ENCODE peak calls at places on chromosomes 12 and 14, in nine cellular contexts. J, N, H, B, P, D, Z, C and I are unnamed samples.

GRCh38 chr12:54287316-54288157 is 7.0 kb downstream of the HNRNPA1 start:
- DNase-seq in P (no peak), C (no peak), J (no peak), H (no peak), B (no peak), N (no peak), D (no peak), Z (no peak), I (no peak)

GRCh38 chr14:94816113-94816512 is 46.2 kb upstream of the GSC start:
- DNase-seq in J (no peak), Z (no peak), N (no peak), H (no peak), P (no peak), B (no peak), C (no peak), D (no peak), I (no peak)

GRCh38 chr14:64861916-64862315 is 17.8 kb downstream of the SPTB start:
- DNase-seq in N (no peak), Z (no peak), P (no peak), J (no peak), H (no peak), D (no peak), B (no peak), C (no peak), I (no peak)

GRCh38 chr12:66813137-66813867 is 134.4 kb upstream of the GRIP1 start:
- DNase-seq in N (no peak), C (no peak), D (no peak), H (no peak), P (peak; percentile 14), B (no peak), Z (no peak), J (no peak), I (no peak)

GRCh38 chr12:91574391-91574790 is 391.8 kb upstream of the DCN start:
- DNase-seq in B (no peak), C (no peak), N (no peak), D (no peak), H (no peak), J (no peak), Z (no peak), P (no peak), I (no peak)

GRCh38 chr12:51666696-51667095 is 75.7 kb downstream of the SCN8A start:
- DNase-seq in Z (no peak), N (no peak), C (no peak), J (no peak), B (no peak), H (no peak), D (no peak), P (no peak), I (no peak)

GRCh38 chr12:43676183-43676813 is 82.3 kb downstream of the PUS7L start:
- DNase-seq in D (no peak), Z (no peak), P (no peak), J (no peak), H (no peak), C (no peak), N (no peak), B (no peak), I (no peak)

GRCh38 chr12:72632286-72632685 is 360.1 kb downstream of the TRHDE start:
- DNase-seq in D (no peak), Z (no peak), N (no peak), H (no peak), P (no peak), B (no peak), J (no peak), C (no peak), I (no peak)

GRCh38 chr12:80441921-80442320 is 2.1 kb upstream of the PTPRQ start:
- DNase-seq in H (no peak), J (no peak), B (no peak), Z (no peak), C (no peak), P (no peak), D (no peak), N (no peak), I (no peak)

GRCh38 chr14:99333214-99333613 is 61.2 kb upstream of the BCL11B start:
- DNase-seq in D (no peak), J (no peak), P (no peak), N (no peak), Z (no peak), B (no peak), H (no peak), C (no peak), I (no peak)

GRCh38 chr12:102955926-102956737 is 1.3 kb upstream of the ASCL1 start:
- DNase-seq in J (no peak), P (no peak), H (no peak), B (no peak), Z (no peak), N (no peak), C (no peak), D (no peak), I (no peak)

GRCh38 chr12:96215933-96216273 is 21.7 kb downstream of the ELK3 start:
- DNase-seq in D (no peak), B (no peak), C (no peak), Z (no peak), H (no peak), J (no peak), P (no peak), N (no peak), I (no peak)

GRCh38 chr12:11730299-11731041 is 81.0 kb downstream of the ETV6 start:
- DNase-seq in D (no peak), P (peak; percentile 83), Z (no peak), N (no peak), J (no peak), C (no peak), B (no peak), H (no peak), I (no peak)

GRCh38 chr14:54783660-54784015 is 119.0 kb downstream of the GCH1 start:
- DNase-seq in Z (no peak), N (no peak), H (no peak), B (no peak), D (no peak), C (no peak), J (no peak), P (no peak), I (no peak)

GRCh38 chr14:94696518-94696917 is 73.4 kb downstream of the GSC start:
- DNase-seq in Z (no peak), C (no peak), B (no peak), J (no peak), H (no peak), N (no peak), P (no peak), D (no peak), I (no peak)

GRCh38 chr14:101965145-101965531 is 765 bp downstream of the DYNC1H1 start:
- DNase-seq in H (peak; percentile 68), J (peak; percentile 47), C (peak; percentile 81), B (no peak), D (peak; percentile 67), P (peak; percentile 72), N (peak; percentile 68), Z (no peak), I (peak; percentile 66)
- H3K4me1 ChIP-seq in H (peaks cover 32% of the 10 kb centered on the region), J (peaks cover 68% of the 10 kb centered on the region), C (no peaks in the 10 kb centered on the region), B (peaks cover 33% of the 10 kb centered on the region), D (peaks cover 17% of the 10 kb centered on the region), P (peaks cover 65% of the 10 kb centered on the region), N (peaks cover 54% of the 10 kb centered on the region), Z (peaks cover 10% of the 10 kb centered on the region), I (peaks cover 33% of the 10 kb centered on the region)

GRCh38 chr14:21525571-21525970 is 575 bp downstream of the SALL2 start:
- DNase-seq in B (no peak), Z (no peak), D (no peak), J (no peak), H (no peak), N (no peak), P (no peak), C (no peak), I (no peak)

GRCh38 chr14:21526672-21527319 is 650 bp upstream of the SALL2 start:
- DNase-seq in P (no peak), J (no peak), N (no peak), D (no peak), H (no peak), Z (no peak), B (no peak), C (no peak), I (no peak)

GRCh38 chr14:21524575-21525518 is 1.3 kb downstream of the SALL2 start:
- DNase-seq in P (no peak), H (no peak), J (no peak), N (no peak), D (no peak), Z (no peak), C (no peak), B (no peak), I (no peak)

GRCh38 chr14:21527320-21527679 is 1.2 kb upstream of the SALL2 start:
- DNase-seq in B (no peak), H (no peak), N (no peak), Z (no peak), P (no peak), D (no peak), J (no peak), C (no peak), I (no peak)

DNA sequence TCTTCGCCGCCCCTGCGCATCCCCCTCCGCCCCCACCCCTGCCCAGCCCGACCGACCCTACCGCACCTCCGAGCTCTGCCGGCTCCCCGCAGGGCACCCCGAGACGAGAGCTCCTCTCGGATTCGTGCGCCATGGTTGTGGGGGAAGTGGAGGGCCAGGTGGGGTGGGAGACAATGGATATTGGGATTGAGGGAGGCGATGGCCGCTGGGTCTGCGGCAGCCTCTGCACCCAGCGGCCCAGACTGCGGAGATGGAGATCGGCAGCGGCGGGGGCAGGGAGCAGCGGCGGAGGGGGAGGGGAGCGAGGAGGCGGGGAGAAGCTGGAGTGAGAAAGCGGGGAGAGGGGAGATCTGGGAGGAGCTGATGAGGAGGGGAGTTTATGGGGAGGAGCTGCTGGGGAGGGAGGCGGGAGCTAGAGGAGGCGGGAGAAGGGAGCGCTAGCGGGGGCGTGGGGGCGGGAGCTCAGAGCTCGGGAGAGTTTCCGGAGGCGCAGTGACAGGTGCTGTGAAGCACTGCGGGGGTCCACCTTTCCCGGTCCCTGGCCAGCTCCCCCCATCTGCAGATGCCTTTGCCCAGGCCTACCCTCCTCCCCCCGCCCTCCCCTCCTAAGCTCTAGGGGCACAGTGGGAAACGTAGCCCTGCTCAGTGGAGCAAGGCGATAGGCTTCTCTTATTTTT is at the start of gene SALL2:
- DNase-seq in D (peak; percentile 65), P (peak; percentile 61), Z (peak; percentile 36), H (peak; percentile 68), N (peak; percentile 76), B (no peak), J (peak; percentile 33), C (peak; percentile 83), I (peak; percentile 70)
- H3K4me1 ChIP-seq in D (peaks cover 18% of the 10 kb centered on the region), P (peaks cover 21% of the 10 kb centered on the region), Z (peaks cover 8% of the 10 kb centered on the region), H (no peaks in the 10 kb centered on the region), N (no peaks in the 10 kb centered on the region), B (no peaks in the 10 kb centered on the region), J (peaks cover 22% of the 10 kb centered on the region), C (no peaks in the 10 kb centered on the region), I (peaks cover 11% of the 10 kb centered on the region)

DNA sequence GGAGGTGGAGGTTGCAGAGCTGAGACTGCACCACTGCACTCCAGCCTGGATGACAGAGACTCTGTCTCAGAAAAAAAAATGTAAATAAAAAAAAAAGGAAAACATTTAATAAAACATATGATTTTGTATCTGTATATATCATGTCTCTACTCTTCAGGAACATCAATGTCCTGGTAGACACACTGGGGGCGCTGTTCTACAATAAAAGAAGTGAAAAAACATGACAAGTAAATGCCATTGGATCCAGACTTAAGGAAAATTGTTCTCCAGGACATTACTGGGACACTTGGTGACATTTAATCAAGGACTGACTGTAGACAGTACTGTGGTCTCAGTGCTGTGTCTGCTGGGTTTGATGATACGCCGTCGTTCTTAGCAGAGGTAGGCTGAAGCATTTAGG is 15.5 kb upstream of the KLC1 start:
- DNase-seq in D (no peak), P (peak; percentile 36), B (no peak), N (no peak), C (no peak), Z (no peak), H (no peak), J (no peak), I (no peak)
- H3K4me1 ChIP-seq in D (no peaks in the 10 kb centered on the region), P (no peaks in the 10 kb centered on the region), B (no peaks in the 10 kb centered on the region), N (no peaks in the 10 kb centered on the region), C (no peaks in the 10 kb centered on the region), Z (no peaks in the 10 kb centered on the region), H (peaks cover under 1% of the 10 kb centered on the region), J (no peaks in the 10 kb centered on the region), I (peaks cover under 1% of the 10 kb centered on the region)

GRCh38 chr14:61524211-61524806 is 171.0 kb upstream of the HIF1A start:
- DNase-seq in P (peak; percentile 27), N (no peak), D (no peak), H (no peak), J (no peak), B (no peak), C (no peak), Z (no peak), I (no peak)
- H3K4me1 ChIP-seq in P (peaks cover 69% of the 10 kb centered on the region), N (peaks cover 38% of the 10 kb centered on the region), D (peaks cover 30% of the 10 kb centered on the region), H (peaks cover 36% of the 10 kb centered on the region), J (peaks cover 23% of the 10 kb centered on the region), B (peaks cover 49% of the 10 kb centered on the region), C (no peaks in the 10 kb centered on the region), Z (peaks cover 44% of the 10 kb centered on the region), I (peaks cover 53% of the 10 kb centered on the region)